ENCODE peak calls at places on chromosomes 5 and 9, in seven cellular contexts. E, J, N, I, K, S and R are unnamed samples.

GRCh38 chr9:128116104-128117083 is 11.1 kb downstream of the PTGES2 start:
- DNase-seq in E (no peak), J (no peak), N (no peak), I (no peak), K (peak; percentile 85), S (no peak), R (no peak)

GRCh38 chr9:26954050-26954508 is 2.1 kb upstream of the IFT74 start:
- DNase-seq in E (peak; percentile 78), J (no peak), N (no peak), I (no peak), K (no peak), S (no peak), R (no peak)

GRCh38 chr5:158635565-158635964 is 464.2 kb downstream of the EBF1 start:
- DNase-seq in E (no peak), J (no peak), N (no peak), I (no peak), K (no peak), S (no peak), R (no peak)

GRCh38 chr5:143229896-143230675 is 173.4 kb downstream of the NR3C1 start:
- DNase-seq in E (no peak), J (no peak), N (peak; percentile 79), I (peak; percentile 50), K (peak; percentile 90), S (no peak), R (no peak)

GRCh38 chr9:89844535-89844934 is 239.7 kb downstream of the GADD45G start:
- DNase-seq in E (no peak), J (no peak), N (no peak), I (peak; percentile 12), K (peak; percentile 32), S (no peak), R (peak; percentile 75)

GRCh38 chr5:112551437-112552018 is 132.5 kb upstream of the EPB41L4A start:
- DNase-seq in E (peak; percentile 45), J (peak; percentile 38), N (peak; percentile 64), I (peak; percentile 64), K (no peak), S (no peak), R (no peak)

GRCh38 chr5:135053278-135053677 is 19.2 kb upstream of the PITX1 start:
- DNase-seq in E (no peak), J (no peak), N (peak; percentile 91), I (no peak), K (no peak), S (no peak), R (no peak)

GRCh38 chr5:83724915-83725314 is 4.3 kb upstream of the HAPLN1 start:
- DNase-seq in E (peak; percentile 64), J (no peak), N (no peak), I (no peak), K (no peak), S (no peak), R (no peak)

GRCh38 chr5:66981705-66982387 is 214.8 kb downstream of the CD180 start:
- DNase-seq in E (no peak), J (no peak), N (no peak), I (no peak), K (no peak), S (no peak), R (no peak)